ENCODE peak calls at places on chromosome 7, in seven cellular contexts. D is PC-3, L is HCT116, B is hepatocyte, R is MM.1S, H is GM23248, U is GM23338. O is an unnamed sample. For H3K4me1, the result is how much of the 10 kb centered on the place peaks cover.

GRCh38 chr7:130733866-130734524 is at the start of gene KLF14:
- DNase-seq in D (no peak), L (peak), B (peak), R (peak), H (peak), U (peak), O (peak)

GRCh38 chr7:47379629-47380324 is 202.1 kb downstream of the TNS3 start:
- DNase-seq in D (peak), L (peak), B (peak), R (no peak), H (peak), U (peak), O (peak)

GRCh38 chr7:50714851-50715250 is 67.8 kb downstream of the GRB10 start:
- DNase-seq in D (peak), L (no peak), B (no peak), R (no peak), H (peak), U (no peak), O (no peak)

GRCh38 chr7:42227931-42228591 is 8.9 kb downstream of the GLI3 start:
- DNase-seq in D (no peak), L (no peak), B (peak), R (no peak), H (peak), U (peak), O (peak)

GRCh38 chr7:47371733-47372368 is 210.1 kb downstream of the TNS3 start:
- DNase-seq in D (peak), L (no peak), B (peak), R (no peak), H (no peak), U (peak), O (no peak)

GRCh38 chr7:99679400-99680191 is at the start of gene CYP3A5:
- DNase-seq in D (no peak), L (peak), B (peak), R (no peak), H (peak), U (no peak), O (no peak)

GRCh38 chr7:94303736-94304135 is 91.0 kb upstream of the COL1A2 start:
- DNase-seq in D (no peak), L (no peak), B (peak), R (no peak), H (peak), U (no peak), O (no peak)

GRCh38 chr7:102454423-102454822 is 10.2 kb downstream of the ALKBH4 start:
- DNase-seq in D (no peak), L (no peak), B (no peak), R (peak), H (no peak), U (peak), O (no peak)

GRCh38 chr7:80428161-80429054 is 83.5 kb downstream of the GNAT3 start:
- DNase-seq in D (peak), L (peak), B (peak), R (peak), H (peak), U (peak), O (peak)

GRCh38 chr7:100484636-100485114 is 948 bp downstream of the NYAP1 start:
- DNase-seq in D (no peak), L (no peak), B (no peak), R (no peak), H (no peak), U (no peak), O (no peak)

GRCh38 chr7:34875481-34875880 is 161.8 kb downstream of the DPY19L1 start:
- DNase-seq in D (no peak), L (no peak), B (no peak), R (no peak), H (no peak), U (no peak), O (peak)

GRCh38 chr7:99196536-99197288 is 11.2 kb downstream of the KPNA7 start:
- DNase-seq in D (peak), L (no peak), B (no peak), R (no peak), H (peak), U (peak), O (no peak)

GRCh38 chr7:55538538-55538937 is 33.8 kb downstream of the VOPP1 start:
- DNase-seq in D (peak), L (no peak), B (peak), R (no peak), H (peak), U (no peak), O (no peak)

GRCh38 chr7:41940760-41941343 is 238.0 kb upstream of the INHBA start:
- DNase-seq in D (peak), L (peak), B (peak), R (peak), H (peak), U (peak), O (peak)

GRCh38 chr7:131522325-131522920 is 34.0 kb downstream of the PODXL start:
- DNase-seq in D (no peak), L (no peak), B (no peak), R (peak), H (no peak), U (no peak), O (peak)

GRCh38 chr7:44678096-44678467 is 70.6 kb upstream of the ZMIZ2 start:
- DNase-seq in D (no peak), L (no peak), B (no peak), R (no peak), H (peak), U (no peak), O (no peak)

GRCh38 chr7:130566168-130566897 is 74.4 kb downstream of the MEST start:
- DNase-seq in D (peak), L (no peak), B (peak), R (no peak), H (no peak), U (no peak), O (no peak)

GRCh38 chr7:90889210-90889609 is 293.1 kb downstream of the CDK14 start:
- DNase-seq in D (no peak), L (no peak), B (no peak), R (no peak), H (no peak), U (no peak), O (no peak)

GRCh38 chr7:151086802-151087246 is 549 bp downstream of the AGAP3 start:
- DNase-seq in D (peak), L (no peak), B (peak), R (peak), H (peak), U (peak), O (peak)

GRCh38 chr7:1263391-1263951 is 30.8 kb downstream of the UNCX start:
- DNase-seq in D (no peak), L (no peak), B (no peak), R (no peak), H (no peak), U (no peak), O (no peak)
- TF ChIP-seq EZH2 in D (no peak), L (no peak), B (no peak), R (no peak), H (no peak), U (no peak), O (no peak)

GRCh38 chr7:39958038-39958437 is 8.0 kb downstream of the CDK13 start:
- DNase-seq in D (no peak), L (no peak), B (no peak), R (no peak), H (no peak), U (no peak), O (no peak)
- H3K4me1 ChIP-seq in D (under half), L (under half), B (under half), R (under half), H (under half), U (under half), O (under half)

DNA sequence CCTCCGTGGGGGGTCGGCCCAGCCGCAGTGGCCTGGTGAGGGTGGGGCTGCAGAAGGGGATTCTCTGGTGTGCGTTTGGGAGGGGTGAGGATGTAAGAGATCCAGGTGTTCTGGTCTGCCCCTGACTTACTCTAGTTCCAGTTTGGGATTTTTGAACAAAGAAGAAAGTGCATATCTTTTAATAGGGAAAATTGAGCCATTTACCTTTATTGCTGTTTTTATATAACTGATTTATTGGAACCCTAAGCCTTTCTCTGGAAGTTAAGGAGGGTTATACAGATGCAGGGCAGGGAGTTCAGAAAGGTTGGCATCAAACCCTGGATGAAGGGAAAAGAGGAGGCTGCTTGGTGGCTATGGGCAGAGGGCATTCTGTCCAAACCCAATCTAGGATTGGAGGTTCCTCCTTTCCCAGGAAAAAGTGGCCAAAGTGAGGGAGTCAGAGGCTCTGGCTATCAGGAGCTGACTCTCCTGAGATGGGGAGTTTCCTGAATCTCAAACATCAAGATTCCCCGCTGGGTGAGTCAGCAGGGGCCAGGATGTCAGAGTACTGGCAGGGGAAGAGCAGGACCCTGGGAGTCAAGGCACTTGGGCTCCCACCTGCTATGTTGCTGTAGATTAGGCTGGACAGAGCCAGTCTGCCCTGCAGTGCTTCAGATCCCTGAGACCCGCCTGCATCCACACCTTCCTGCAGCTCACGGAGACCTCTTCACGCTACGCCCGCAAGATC is 67.5 kb downstream of the CLIP2 start:
- DNase-seq in D (peak), L (no peak), B (no peak), R (no peak), H (no peak), U (no peak), O (no peak)
- TF ChIP-seq EZH2phosphoT487 in D (no peak), L (no peak), B (no peak), R (no peak), H (no peak), U (no peak), O (no peak)

DNA sequence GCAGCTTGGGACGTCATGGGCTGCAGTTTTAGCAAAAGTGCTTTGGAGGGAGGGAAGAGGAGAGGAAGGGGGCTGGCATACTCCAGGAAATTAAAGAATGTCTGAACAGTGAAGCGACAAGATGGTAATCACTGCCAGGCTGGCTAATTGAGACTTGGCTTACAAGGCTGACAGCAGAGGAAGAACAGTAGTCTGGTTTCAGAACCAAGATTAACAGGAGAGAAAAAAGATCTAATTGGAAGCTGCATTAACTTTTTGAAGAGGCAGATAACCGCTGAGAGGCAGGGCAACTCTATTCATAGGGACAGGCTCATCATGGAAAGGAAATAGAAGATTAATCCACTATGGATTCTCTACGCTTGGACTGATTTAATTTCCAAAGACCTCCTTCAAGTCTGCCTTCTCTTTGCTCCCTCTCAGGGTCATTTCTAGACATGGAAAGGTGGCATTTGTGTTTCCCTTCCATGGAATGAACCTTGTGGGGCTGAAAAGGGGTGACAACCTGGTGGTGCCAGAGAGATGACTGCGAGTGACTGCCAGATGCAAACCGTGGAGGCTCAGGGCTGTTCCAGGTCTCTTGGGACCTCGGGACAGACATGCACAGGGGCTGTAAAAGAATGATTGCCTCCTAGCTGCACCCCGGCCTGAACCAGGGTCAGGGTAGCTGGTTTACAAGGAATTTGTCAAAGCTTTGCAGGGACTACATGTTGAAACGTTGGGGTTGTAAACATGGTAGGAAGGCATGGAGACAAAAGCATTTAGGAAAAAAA is 210.2 kb upstream of the NPY start:
- DNase-seq in D (no peak), L (no peak), B (no peak), R (no peak), H (no peak), U (no peak), O (no peak)
- TF ChIP-seq EZH2 in D (no peak), L (no peak), B (no peak), R (no peak), H (no peak), U (no peak), O (no peak)

GRCh38 chr7:74179935-74180604 is 5.9 kb downstream of the EIF4H start:
- DNase-seq in D (no peak), L (no peak), B (no peak), R (no peak), H (no peak), U (no peak), O (no peak)
- H3K4me1 ChIP-seq in D (under half), L (half or more), B (half or more), R (under half), H (half or more), U (under half), O (under half)

GRCh38 chr7:20798081-20798693 is 11.5 kb upstream of the SP8 start:
- DNase-seq in D (peak), L (peak), B (peak), R (peak), H (peak), U (peak), O (peak)
- TF ChIP-seq EZH2phosphoT487 in D (no peak), L (no peak), B (no peak), R (no peak), H (no peak), U (no peak), O (no peak)

O was measured in neural progenitor cell.